ENCODE peak calls at places on chromosome 1, in four cellular contexts. P is AG04450, A is tibial nerve, D is colonic mucosa. Y is an unnamed sample.
A peak's percentile ranks its signal among the peaks of the same experiment; 100 is the strongest.

GRCh38 chr1:192904438-192904895 is 95.6 kb downstream of the RGS2 start:
- DNase-seq in D (no peak), P (peak; percentile 64), A (no peak), Y (peak; percentile 86)

GRCh38 chr1:204207136-204207616 is 6.6 kb downstream of the GOLT1A start:
- DNase-seq in P (no peak), D (peak; percentile 79), A (peak; percentile 48), Y (peak; percentile 22)

GRCh38 chr1:213982814-213983588 is 4.8 kb upstream of the PROX1 start:
- DNase-seq in A (no peak), P (no peak), D (no peak), Y (no peak)

GRCh38 chr1:6785721-6786505 is 659 bp downstream of the CAMTA1 start:
- DNase-seq in A (no peak), P (no peak), D (peak; percentile 32), Y (peak; percentile 24)

GRCh38 chr1:164794310-164794709 is 235.3 kb downstream of the PBX1 start:
- DNase-seq in D (no peak), P (peak; percentile 73), A (no peak), Y (peak; percentile 96)

GRCh38 chr1:155961937-155962336 is 16.4 kb downstream of the ARHGEF2 start:
- DNase-seq in P (peak; percentile 78), A (no peak), D (no peak), Y (peak; percentile 92)

GRCh38 chr1:20665736-20666135 is 4.6 kb upstream of the DDOST start:
- DNase-seq in D (no peak), P (no peak), A (no peak), Y (peak; percentile 19)

GRCh38 chr1:202283991-202284390 is 57.7 kb downstream of the UBE2T start:
- DNase-seq in D (no peak), P (no peak), A (no peak), Y (peak; percentile 72)

GRCh38 chr1:228249508-228250305 is 41.9 kb downstream of the OBSCN start:
- DNase-seq in P (no peak), A (no peak), D (no peak), Y (no peak)

GRCh38 chr1:46413596-46413985 is 19.5 kb downstream of the FAAH start:
- DNase-seq in P (no peak), A (no peak), D (no peak), Y (no peak)

GRCh38 chr1:52249831-52250230 is 107.9 kb downstream of the ZFYVE9 start:
- DNase-seq in P (no peak), D (no peak), A (no peak), Y (no peak)

GRCh38 chr1:222026280-222026679 is 284.4 kb upstream of the DUSP10 start:
- DNase-seq in P (no peak), D (no peak), A (no peak), Y (no peak)

GRCh38 chr1:91700332-91700731 is 185.6 kb downstream of the TGFBR3 start:
- DNase-seq in A (no peak), D (no peak), P (no peak), Y (peak; percentile 33)

GRCh38 chr1:8113257-8114220 is 87.4 kb upstream of the ERRFI1 start:
- DNase-seq in A (no peak), P (no peak), D (no peak), Y (peak; percentile 62)

GRCh38 chr1:18446751-18447150 is 34.0 kb upstream of the KLHDC7A start:
- DNase-seq in P (no peak), D (no peak), A (no peak), Y (no peak)

GRCh38 chr1:67811816-67812215 is 21.5 kb downstream of the GNG12 start:
- DNase-seq in A (no peak), D (no peak), P (no peak), Y (no peak)

GRCh38 chr1:110601332-110601731 is 4.8 kb downstream of the KCNA2 start:
- DNase-seq in P (no peak), A (no peak), D (no peak), Y (no peak)

GRCh38 chr1:203351037-203351625 is at the start of gene FMOD:
- DNase-seq in A (peak; percentile 48), D (peak; percentile 66), P (no peak), Y (peak; percentile 89)

GRCh38 chr1:34113362-34113761 is 51.7 kb downstream of the CSMD2 start:
- DNase-seq in A (no peak), P (no peak), D (no peak), Y (peak; percentile 1)

GRCh38 chr1:6334261-6334993 is 59.1 kb downstream of the ACOT7 start:
- DNase-seq in A (no peak), D (no peak), P (no peak), Y (no peak)

GRCh38 chr1:115496904-115497527 is 144.8 kb upstream of the VANGL1 start:
- DNase-seq in P (no peak), A (no peak), D (no peak), Y (peak; percentile 70)

GRCh38 chr1:5751833-5752714 is 240.2 kb downstream of the NPHP4 start:
- DNase-seq in A (peak; percentile 12), P (no peak), D (no peak), Y (no peak)

GRCh38 chr1:89822999-89823628 is 2.3 kb downstream of the LRRC8D start:
- DNase-seq in D (no peak), A (no peak), P (no peak), Y (peak; percentile 83)

GRCh38 chr1:240004086-240004749 is 87.5 kb upstream of the FMN2 start:
- DNase-seq in P (no peak), A (no peak), D (no peak), Y (no peak)

GRCh38 chr1:203046984-203047630 is 20.8 kb downstream of the PPFIA4 start:
- DNase-seq in A (no peak), P (peak; percentile 41), D (no peak), Y (peak; percentile 75)

GRCh38 chr1:12272770-12273169 is 42.9 kb downstream of the VPS13D start:
- DNase-seq in D (no peak), P (no peak), A (no peak), Y (no peak)

GRCh38 chr1:233614173-233614742 is 352 bp downstream of the KCNK1 start:
- DNase-seq in D (peak; percentile 45), A (no peak), P (no peak), Y (peak; percentile 45)

GRCh38 chr1:195606483-195606882 is 1001.8 kb downstream of the KCNT2 start:
- DNase-seq in D (no peak), A (no peak), P (no peak), Y (no peak)
- H3K4me3 ChIP-seq in D (no peak overlapping the region), A (no peak overlapping the region), P (no peak overlapping the region), Y (no peak overlapping the region)

GRCh38 chr1:153432874-153433681 is 16.8 kb downstream of the S100A7A start:
- DNase-seq in D (no peak), P (no peak), A (no peak), Y (no peak)
- TF ChIP-seq CTCF in D (no peak), P (no peak), A (no peak), Y (no peak)

GRCh38 chr1:70033934-70034333 is 171.4 kb downstream of the LRRC40 start:
- DNase-seq in D (no peak), P (no peak), A (no peak), Y (no peak)
- H3K4me3 ChIP-seq in D (no peak overlapping the region), P (no peak overlapping the region), A (no peak overlapping the region), Y (no peak overlapping the region)

GRCh38 chr1:201020040-201020591 is 3.4 kb downstream of the KIF21B start:
- DNase-seq in D (peak; percentile 69), A (no peak), P (no peak), Y (no peak)

GRCh38 chr1:201022178-201022823 is 1.2 kb downstream of the KIF21B start:
- DNase-seq in D (no peak), P (no peak), A (no peak), Y (no peak)

GRCh38 chr1:201019321-201019977 is 4.1 kb downstream of the KIF21B start:
- DNase-seq in A (no peak), D (peak; percentile 93), P (no peak), Y (peak; percentile 59)

GRCh38 chr1:201021333-201022177 is 2.0 kb downstream of the KIF21B start:
- DNase-seq in D (no peak), A (no peak), P (no peak), Y (no peak)

DNA sequence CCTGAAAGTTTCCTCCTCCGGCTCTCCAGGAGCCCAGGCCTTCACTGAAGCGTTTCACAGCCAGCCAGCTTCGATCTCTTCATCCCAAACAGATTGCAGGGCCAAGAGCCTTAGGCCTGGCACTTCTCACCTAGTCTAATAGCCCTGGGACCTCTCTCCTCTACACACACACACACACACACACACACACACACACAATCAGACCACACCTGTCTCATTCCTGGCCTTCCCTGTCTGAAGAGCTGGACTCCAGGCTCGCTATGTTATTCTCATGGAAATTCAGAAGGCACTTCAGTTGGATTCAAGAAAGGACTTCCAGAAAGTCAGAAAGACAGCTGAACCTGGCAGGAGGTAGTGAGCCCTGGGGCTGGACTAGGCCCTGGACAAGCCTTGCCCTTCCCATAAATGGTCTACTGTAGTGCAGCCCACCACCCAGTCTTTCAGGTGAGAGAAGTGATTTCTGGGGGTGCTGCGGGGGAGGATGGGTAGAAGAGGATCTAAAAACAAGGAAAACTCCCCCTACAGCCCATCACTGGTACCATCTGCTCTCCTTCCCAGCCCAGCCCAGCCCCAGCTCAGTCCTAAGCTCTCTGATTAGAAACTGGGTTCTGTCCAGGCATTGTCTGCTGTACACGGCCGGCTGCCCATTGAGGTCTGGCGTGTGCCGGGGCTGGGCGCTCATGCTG is 2.7 kb downstream of the KIF21B start:
- DNase-seq in P (no peak), A (no peak), D (peak; percentile 43), Y (peak; percentile 28)
- TF ChIP-seq CTCF in P (peak; percentile 41), A (no peak), D (no peak), Y (peak; percentile 53)

GRCh38 chr1:9416506-9416905 is 122.8 kb upstream of the SLC25A33 start:
- DNase-seq in D (no peak), A (no peak), P (no peak), Y (no peak)

GRCh38 chr1:9416918-9417500 is 122.3 kb upstream of the SLC25A33 start:
- DNase-seq in D (no peak), P (no peak), A (no peak), Y (no peak)

GRCh38 chr1:9410737-9411297 is 118.1 kb downstream of the SPSB1 start:
- DNase-seq in D (no peak), P (no peak), A (no peak), Y (peak; percentile 99)

GRCh38 chr1:9413143-9413876 is 120.6 kb downstream of the SPSB1 start:
- DNase-seq in A (peak; percentile 59), P (peak; percentile 78), D (peak; percentile 38), Y (peak; percentile 97)

GRCh38 chr1:9413877-9414213 is 121.2 kb downstream of the SPSB1 start:
- DNase-seq in D (no peak), P (no peak), A (no peak), Y (no peak)
- H3K4me3 ChIP-seq in D (no peak overlapping the region), P (no peak overlapping the region), A (no peak overlapping the region), Y (no peak overlapping the region)

GRCh38 chr1:54275349-54275748 is 75.4 kb downstream of the MRPL37 start:
- DNase-seq in P (no peak), A (no peak), D (no peak), Y (peak; percentile 29)
- TF ChIP-seq CTCF in P (peak; percentile 39), A (peak; percentile 21), D (no peak), Y (peak; percentile 25)

GRCh38 chr1:151143057-151143435 is 3.4 kb downstream of the SEMA6C start:
- DNase-seq in D (no peak), P (no peak), A (no peak), Y (no peak)

GRCh38 chr1:151142411-151143056 is 3.9 kb downstream of the SEMA6C start:
- DNase-seq in D (no peak), A (no peak), P (no peak), Y (no peak)

GRCh38 chr1:151144474-151145157 is 1.8 kb downstream of the SEMA6C start:
- DNase-seq in D (no peak), A (no peak), P (no peak), Y (peak; percentile 10)

GRCh38 chr1:151145158-151146071 is 1.0 kb downstream of the SEMA6C start:
- DNase-seq in P (no peak), A (no peak), D (no peak), Y (peak; percentile 22)

GRCh38 chr1:151143986-151144385 is 2.4 kb downstream of the SEMA6C start:
- DNase-seq in A (no peak), D (no peak), P (no peak), Y (no peak)
- H3K4me3 ChIP-seq in A (no peak overlapping the region), D (no peak overlapping the region), P (no peak overlapping the region), Y (no peak overlapping the region)